ENCODE peak calls at places on chromosomes 5 and 9, in seven cellular contexts. H is GM13977, G is uterus, W is AG09319, Q is dorsolateral prefrontal cortex, I is cerebellar cortex, X is OCI-LY7. T is an unnamed sample.

GRCh38 chr5:125394661-125395280 is 648.3 kb upstream of the ZNF608 start:
- DNase-seq in W (no peak), Q (no peak), H (no peak), X (no peak), G (no peak), I (no peak), T (no peak)

GRCh38 chr5:142517840-142518239 is 168.1 kb downstream of the FGF1 start:
- DNase-seq in X (no peak), W (no peak), G (no peak), I (no peak), H (no peak), Q (no peak), T (no peak)

GRCh38 chr9:19379697-19380046 is 364 bp downstream of the RPS6 start:
- DNase-seq in X (peak; percentile 51), G (no peak), H (peak; percentile 25), Q (no peak), W (no peak), I (no peak), T (peak; percentile 55)

GRCh38 chr5:135921388-135921787 is 25.7 kb upstream of the IL9 start:
- DNase-seq in W (no peak), H (no peak), Q (no peak), I (no peak), G (no peak), X (no peak), T (no peak)

GRCh38 chr5:108028411-108028810 is 353.5 kb downstream of the FBXL17 start:
- DNase-seq in X (no peak), H (no peak), I (peak; percentile 7), Q (no peak), W (no peak), G (no peak), T (peak; percentile 28)

GRCh38 chr9:137296214-137297059 is 5.6 kb downstream of the NRARP start:
- DNase-seq in X (no peak), H (no peak), W (no peak), Q (no peak), I (no peak), G (no peak), T (peak; percentile 14)

GRCh38 chr5:144831650-144832049 is 661.0 kb downstream of the KCTD16 start:
- DNase-seq in X (no peak), I (no peak), Q (no peak), G (no peak), W (no peak), H (no peak), T (no peak)

GRCh38 chr5:14851597-14851996 is 20.0 kb downstream of the ANKH start:
- DNase-seq in G (no peak), I (no peak), X (no peak), Q (no peak), W (no peak), H (no peak), T (no peak)

GRCh38 chr9:71352837-71353236 is 231.4 kb upstream of the TRPM3 start:
- DNase-seq in Q (no peak), H (no peak), I (peak; percentile 20), X (no peak), G (no peak), W (no peak), T (no peak)

GRCh38 chr9:103941104-103941503 is 153.0 kb upstream of the SMC2 start:
- DNase-seq in X (no peak), W (no peak), I (no peak), Q (no peak), G (no peak), H (no peak), T (no peak)

T was measured in nephron progenitor cell.